ENCODE peak calls at places on chromosomes 2 and 18, in five cellular contexts. D is MCF 10A, U is mesothelial cell of epicardium, F is heart right ventricle, W is fibroblast of mammary gland. Y is an unnamed sample.

GRCh38 chr2:127504552-127505460 is 21.5 kb downstream of the IWS1 start:
- DNase-seq in D (no peak), W (peak), F (no peak), U (no peak), Y (no peak)

GRCh38 chr18:35143615-35144596 is 96.9 kb upstream of the ZNF397 start:
- DNase-seq in U (no peak), W (peak), F (peak), D (peak), Y (peak)

GRCh38 chr2:69138793-69139510 is 126.0 kb downstream of the ANTXR1 start:
- DNase-seq in U (no peak), W (peak), D (peak), F (no peak), Y (no peak)

GRCh38 chr18:70072678-70073077 is 125.0 kb upstream of the CD226 start:
- DNase-seq in D (peak), W (peak), F (no peak), U (no peak), Y (no peak)

GRCh38 chr2:234292205-234292954 is 204.5 kb downstream of the ARL4C start:
- DNase-seq in D (no peak), W (no peak), U (no peak), F (peak), Y (no peak)

GRCh38 chr2:125581561-125581960 is 1074.4 kb upstream of the GYPC start:
- DNase-seq in U (no peak), D (no peak), F (no peak), W (no peak), Y (peak)

GRCh38 chr2:121099329-121100318 is 185.4 kb downstream of the TFCP2L1 start:
- DNase-seq in D (peak), U (no peak), W (no peak), F (peak), Y (no peak)

GRCh38 chr18:38368886-38369285 is 803.3 kb upstream of the CELF4 start:
- DNase-seq in U (no peak), D (no peak), W (no peak), F (no peak), Y (no peak)

GRCh38 chr2:27628767-27629709 is at the start of the genes CCDC121 and GPN1:
- DNase-seq in D (peak), W (peak), F (peak), U (peak), Y (peak)

GRCh38 chr2:201654611-201655384 is 11.5 kb upstream of the TMEM237 start:
- DNase-seq in W (peak), U (no peak), D (peak), F (no peak), Y (no peak)

GRCh38 chr2:21772624-21773023 is 648.9 kb downstream of the TDRD15 start:
- DNase-seq in D (peak), W (peak), F (no peak), U (no peak), Y (no peak)

GRCh38 chr2:241443486-241444223 is 64.7 kb downstream of the STK25 start:
- DNase-seq in D (peak), F (no peak), W (peak), U (no peak), Y (no peak)

GRCh38 chr2:33650171-33650570 is 51.1 kb upstream of the FAM98A start:
- DNase-seq in D (no peak), U (no peak), W (no peak), F (no peak), Y (no peak)

GRCh38 chr2:212227755-212228154 is 310.8 kb downstream of the ERBB4 start:
- DNase-seq in W (peak), D (peak), U (no peak), F (peak), Y (no peak)

GRCh38 chr2:241009601-241010530 is 11.4 kb downstream of the SNED1 start:
- DNase-seq in W (peak), U (peak), F (no peak), D (peak), Y (peak)

GRCh38 chr18:11293794-11294193 is 144.4 kb upstream of the PIEZO2 start:
- DNase-seq in W (no peak), F (no peak), U (no peak), D (no peak), Y (no peak)

GRCh38 chr2:194087569-194087968 is 1569.5 kb upstream of the SLC39A10 start:
- DNase-seq in D (peak), F (no peak), U (no peak), W (no peak), Y (no peak)

GRCh38 chr2:220209093-220209492 is 581.7 kb downstream of the SLC4A3 start:
- DNase-seq in F (no peak), U (no peak), W (no peak), D (no peak), Y (no peak)

GRCh38 chr2:178912416-178913056 is 105.3 kb upstream of the TTN start:
- DNase-seq in F (no peak), W (peak), D (no peak), U (no peak), Y (no peak)

GRCh38 chr2:137957033-137957432 is 7.2 kb upstream of the HNMT start:
- DNase-seq in F (no peak), W (peak), U (no peak), D (peak), Y (no peak)

GRCh38 chr18:10687161-10687925 is 161.5 kb downstream of the NAPG start:
- DNase-seq in W (no peak), U (no peak), F (no peak), D (peak), Y (no peak)

GRCh38 chr2:102141915-102142828 is at the start of gene IL1R1:
- DNase-seq in F (peak), W (peak), U (peak), D (peak), Y (peak)

GRCh38 chr18:9673296-9674251 is 34.5 kb upstream of the RAB31 start:
- DNase-seq in W (peak), U (no peak), D (peak), F (peak), Y (no peak)

GRCh38 chr2:203914546-203915169 is 21.9 kb upstream of the ICOS start:
- DNase-seq in W (no peak), F (no peak), U (no peak), D (no peak), Y (no peak)

GRCh38 chr2:239159476-239159911 is 241.3 kb downstream of the HDAC4 start:
- DNase-seq in U (no peak), D (no peak), W (no peak), F (no peak), Y (no peak)

GRCh38 chr18:69000366-69000765 is 202.5 kb downstream of the CCDC102B start:
- DNase-seq in W (peak), D (peak), U (no peak), F (no peak), Y (no peak)

GRCh38 chr2:41040782-41041181 is 588.9 kb upstream of the SLC8A1 start:
- DNase-seq in W (no peak), U (no peak), D (no peak), F (no peak), Y (no peak)
- TF ChIP-seq CTCF in W (no peak), U (no peak), D (no peak), F (no peak), Y (no peak)

DNA sequence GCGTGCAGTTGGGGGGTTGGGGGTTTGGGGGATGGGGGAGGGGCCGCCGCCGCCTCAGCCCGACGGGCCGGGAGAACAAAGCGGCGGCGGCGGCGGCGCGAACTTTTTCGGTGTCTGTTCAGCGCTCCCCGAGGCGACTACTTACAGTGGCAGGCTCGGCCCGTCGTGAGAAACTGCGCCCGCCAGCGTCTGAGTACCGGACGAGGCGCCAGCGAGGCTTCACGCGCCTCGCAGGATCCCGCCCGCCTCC is 172 bp downstream of the PRKD3 start:
- DNase-seq in U (no peak), F (peak), D (no peak), W (peak), Y (no peak)
- TF ChIP-seq CTCF in U (no peak), F (no peak), D (peak), W (no peak), Y (peak)

DNA sequence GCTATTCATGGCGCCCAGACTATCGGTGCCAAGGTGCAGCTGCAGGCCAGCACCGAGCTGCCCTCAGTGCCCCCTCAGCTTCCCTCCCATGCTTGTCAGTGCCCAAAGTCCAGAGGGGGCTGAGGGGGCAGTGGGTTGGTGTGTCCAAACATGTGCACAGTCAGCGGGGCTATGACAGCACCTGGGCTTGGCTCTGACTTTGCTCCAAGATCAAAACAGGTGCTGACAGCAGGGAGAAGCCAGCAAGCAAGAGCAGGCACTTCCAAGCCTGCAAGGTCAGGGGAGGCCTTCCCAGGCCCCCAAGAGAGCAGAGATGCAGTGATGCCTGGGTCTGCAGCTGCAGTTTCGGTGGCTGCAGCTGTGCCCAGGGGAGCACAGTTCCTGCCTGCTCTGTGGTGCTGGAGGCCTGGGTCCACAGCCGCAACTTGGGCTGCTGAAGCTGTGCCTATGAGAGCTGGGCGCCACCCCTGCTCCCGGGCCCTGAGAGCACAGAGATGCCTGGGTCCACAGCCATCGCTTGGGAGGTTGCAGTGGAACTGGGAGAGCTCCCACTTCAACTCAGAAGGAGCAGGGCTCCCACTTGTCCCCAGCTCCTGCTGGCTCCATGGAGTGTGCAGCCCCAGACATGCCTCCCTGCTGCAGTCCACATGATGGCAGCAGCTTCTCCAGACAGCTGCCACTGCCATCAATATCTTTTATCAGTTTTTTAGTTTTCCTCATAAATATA is 775.3 kb upstream of the POU3F3 start:
- DNase-seq in W (no peak), F (no peak), D (no peak), U (no peak), Y (no peak)
- TF ChIP-seq CTCF in W (no peak), F (no peak), D (no peak), U (no peak), Y (peak)

GRCh38 chr2:188978291-188979081 is 4.3 kb downstream of the COL3A1 start:
- DNase-seq in U (no peak), F (peak), D (no peak), W (peak), Y (no peak)
- TF ChIP-seq CTCF in U (no peak), F (peak), D (no peak), W (peak), Y (peak)

DNA sequence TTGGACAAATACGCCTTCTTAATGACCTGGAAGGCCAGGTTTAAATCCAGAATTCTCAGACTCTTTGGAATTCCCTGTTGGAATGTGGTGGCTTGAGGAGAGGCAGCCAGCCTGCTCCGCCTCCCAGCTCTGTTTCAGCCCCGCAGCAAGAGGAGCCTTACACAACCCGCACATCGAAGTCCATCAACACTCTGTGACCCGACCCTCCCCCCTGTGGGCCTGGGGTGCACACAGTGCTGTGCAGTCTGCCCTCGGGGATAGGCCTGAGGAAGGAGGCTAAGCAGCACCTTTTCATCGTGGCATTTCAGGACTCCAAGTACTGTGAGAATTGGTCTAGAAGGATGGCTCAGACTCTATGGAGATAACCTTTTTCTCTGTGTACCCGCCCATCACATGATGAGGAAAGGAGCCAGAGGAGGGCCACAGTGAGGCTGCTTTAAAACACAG is 73.7 kb downstream of the GREB1L start:
- DNase-seq in D (no peak), F (no peak), U (peak), W (no peak), Y (no peak)
- TF ChIP-seq CTCF in D (no peak), F (no peak), U (no peak), W (no peak), Y (no peak)